ENCODE peak calls at places on chromosomes 1 and 21, in eight cellular contexts. F is upper lobe of left lung; X is T-helper 17 cell; R is natural killer cell; K is left lung; P is CD4-positive, CD25-positive, alpha-beta regulatory T cell; Z is stimulated activated naive CD8-positive, alpha-beta T cell treated with anti-CD3 and anti-CD28 coated beads, Interleukin-15, Interleukin-2, amounts not matched to agents 100 U/mL and 50 U/mL, for 24 hours; I is stimulated activated naive B cell treated with anti-CD40 and anti-IgM and Interleukin-4, amounts not matched to agents 10 μg/mL and 1 μg/mL and 100 μg/mL, for 72 hours. Q is an unnamed sample.

GRCh38 chr1:22539510-22540118 is 23.7 kb upstream of the EPHA8 start:
- ATAC-seq in F (no peak), X (no peak), R (no peak), K (no peak), P (no peak), Z (no peak), I (no peak), Q (no peak)

GRCh38 chr21:38244885-38245869 is 11.6 kb upstream of the KCNJ15 start:
- ATAC-seq in F (peak; percentile 92), X (peak; percentile 92), R (peak; percentile 93), K (no peak), P (peak; percentile 66), Z (peak; percentile 95), I (peak; percentile 68), Q (no peak)

GRCh38 chr1:12518956-12519707 is 98.9 kb downstream of the DHRS3 start:
- ATAC-seq in F (peak; percentile 90), X (no peak), R (peak; percentile 63), K (peak; percentile 86), P (no peak), Z (peak; percentile 98), I (peak; percentile 82), Q (peak; percentile 86)

GRCh38 chr1:232780354-232780753 is 24.9 kb upstream of the MAP10 start:
- ATAC-seq in F (no peak), X (no peak), R (no peak), K (no peak), P (no peak), Z (no peak), I (no peak), Q (no peak)

GRCh38 chr1:38344705-38345104 is 298.1 kb upstream of the POU3F1 start:
- ATAC-seq in F (no peak), X (no peak), R (no peak), K (no peak), P (no peak), Z (peak; percentile 55), I (peak; percentile 38), Q (no peak)

GRCh38 chr1:229229721-229230135 is 41.2 kb upstream of the RAB4A start:
- ATAC-seq in F (peak; percentile 88), X (no peak), R (peak; percentile 25), K (peak; percentile 59), P (no peak), Z (no peak), I (no peak), Q (no peak)

GRCh38 chr1:10528066-10529014 is 53.6 kb downstream of the PEX14 start:
- ATAC-seq in F (peak; percentile 92), X (no peak), R (no peak), K (peak; percentile 65), P (no peak), Z (no peak), I (no peak), Q (no peak)

GRCh38 chr21:30340714-30341573 is 3.5 kb upstream of the KRTAP27-1 start:
- ATAC-seq in F (peak; percentile 43), X (no peak), R (no peak), K (peak; percentile 83), P (no peak), Z (no peak), I (no peak), Q (no peak)

GRCh38 chr1:192485692-192486436 is 89.7 kb upstream of the RGS1 start:
- ATAC-seq in F (peak; percentile 93), X (no peak), R (no peak), K (peak; percentile 93), P (no peak), Z (no peak), I (no peak), Q (no peak)

GRCh38 chr1:235841938-235842545 is 24.7 kb downstream of the LYST start:
- ATAC-seq in F (peak; percentile 39), X (no peak), R (no peak), K (no peak), P (no peak), Z (no peak), I (peak; percentile 85), Q (peak; percentile 81)

GRCh38 chr1:54359393-54360162 is 46.6 kb downstream of the SSBP3 start:
- ATAC-seq in F (no peak), X (no peak), R (no peak), K (no peak), P (no peak), Z (peak; percentile 74), I (no peak), Q (no peak)

GRCh38 chr1:215529571-215529970 is 37.5 kb upstream of the KCTD3 start:
- ATAC-seq in F (no peak), X (no peak), R (no peak), K (no peak), P (no peak), Z (no peak), I (no peak), Q (no peak)

GRCh38 chr21:25509862-25510261 is 97.4 kb downstream of the MRPL39 start:
- ATAC-seq in F (no peak), X (peak; percentile 37), R (no peak), K (no peak), P (no peak), Z (peak; percentile 84), I (peak; percentile 88), Q (peak; percentile 80)

GRCh38 chr1:92096317-92096716 is 16.2 kb downstream of the BTBD8 start:
- ATAC-seq in F (peak; percentile 40), X (peak; percentile 30), R (peak; percentile 84), K (peak; percentile 66), P (no peak), Z (peak; percentile 79), I (peak; percentile 54), Q (no peak)

GRCh38 chr1:31297273-31298247 is 728 bp downstream of the ZCCHC17 start:
- ATAC-seq in F (peak; percentile 20), X (no peak), R (no peak), K (peak; percentile 6), P (no peak), Z (no peak), I (no peak), Q (no peak)

GRCh38 chr1:44547361-44547760 is 126.9 kb downstream of the TMEM53 start:
- ATAC-seq in F (no peak), X (no peak), R (no peak), K (no peak), P (no peak), Z (no peak), I (no peak), Q (no peak)

GRCh38 chr1:235971020-235971419 is 93.9 kb downstream of the NID1 start:
- ATAC-seq in F (no peak), X (no peak), R (no peak), K (no peak), P (no peak), Z (no peak), I (no peak), Q (no peak)

GRCh38 chr1:205375816-205376545 is 19.3 kb upstream of the KLHDC8A start:
- ATAC-seq in F (peak; percentile 48), X (no peak), R (no peak), K (peak; percentile 76), P (no peak), Z (no peak), I (no peak), Q (no peak)

GRCh38 chr1:32345289-32345827 is 9.3 kb upstream of the MARCKSL1 start:
- ATAC-seq in F (no peak), X (peak; percentile 80), R (no peak), K (peak; percentile 44), P (no peak), Z (no peak), I (no peak), Q (no peak)